ENCODE peak calls at places on chromosomes 4 and X, in ten cellular contexts. A is RWPE2, I is coronary artery, Q is BE2C, N is epithelial cell of esophagus, M is left lung, O is fibroblast of pulmonary artery, K is HFF-Myc, E is astrocyte of the cerebellum, T is testis. G is an unnamed sample.
A peak's percentile ranks its signal among the peaks of the same experiment; 100 is the strongest.

GRCh38 chr4:99208719-99209075 is 10.3 kb downstream of the ADH6 start:
- DNase-seq in Q (no peak), I (no peak), O (no peak), A (no peak), K (no peak), N (no peak), T (no peak), M (no peak), E (no peak), G (no peak)

GRCh38 chrX:140164383-140164782 is 199.1 kb upstream of the CXorf66 start:
- DNase-seq in E (no peak), O (no peak), M (no peak), Q (no peak), A (no peak), N (no peak), I (no peak), T (no peak), K (no peak), G (no peak)

GRCh38 chr4:88771883-88772450 is 74.3 kb upstream of the NAP1L5 start:
- DNase-seq in A (no peak), N (peak; percentile 19), E (no peak), Q (no peak), M (no peak), I (no peak), K (no peak), T (no peak), O (no peak), G (no peak)

GRCh38 chrX:53714580-53715335 is 28.2 kb upstream of the HUWE1 start:
- DNase-seq in T (no peak), M (no peak), Q (no peak), O (peak; percentile 34), A (no peak), I (no peak), K (peak; percentile 14), N (peak; percentile 83), E (peak; percentile 26), G (no peak)

GRCh38 chr4:82784615-82785247 is 13.9 kb downstream of the SCD5 start:
- DNase-seq in E (no peak), N (peak; percentile 24), A (no peak), K (no peak), I (no peak), O (peak; percentile 74), T (no peak), Q (peak; percentile 86), M (no peak), G (no peak)

GRCh38 chr4:764405-765169 is 59.0 kb downstream of the PCGF3 start:
- DNase-seq in E (no peak), N (no peak), O (no peak), A (no peak), Q (no peak), T (no peak), I (no peak), M (peak; percentile 47), K (no peak), G (no peak)

GRCh38 chr4:844752-845232 is 18.9 kb upstream of the CPLX1 start:
- DNase-seq in N (no peak), Q (no peak), E (no peak), M (peak; percentile 42), T (no peak), A (no peak), K (no peak), I (no peak), O (no peak), G (no peak)

GRCh38 chr4:52925531-52925968 is 63.4 kb downstream of the RASL11B start:
- DNase-seq in A (no peak), O (peak; percentile 7), N (no peak), K (no peak), T (no peak), M (no peak), Q (peak; percentile 19), E (no peak), I (no peak), G (no peak)

GRCh38 chrX:78923198-78924015 is 21.8 kb upstream of the P2RY10 start:
- DNase-seq in Q (no peak), I (no peak), O (no peak), N (no peak), M (no peak), K (no peak), T (no peak), E (no peak), A (no peak), G (no peak)

GRCh38 chrX:153875391-153876111 is 10.4 kb downstream of the L1CAM start:
- DNase-seq in A (no peak), O (peak; percentile 23), M (peak; percentile 86), Q (peak; percentile 84), E (no peak), N (peak; percentile 27), K (no peak), T (peak; percentile 57), I (no peak), G (no peak)

GRCh38 chr4:9976781-9977180 is 44.5 kb downstream of the SLC2A9 start:
- DNase-seq in I (no peak), O (no peak), N (no peak), T (no peak), M (no peak), E (no peak), Q (no peak), A (no peak), K (no peak), G (no peak)

GRCh38 chr4:41257257-41257900 is 651 bp downstream of the UCHL1 start:
- DNase-seq in Q (peak; percentile 81), E (no peak), M (peak; percentile 82), T (peak; percentile 62), K (no peak), A (peak; percentile 52), I (peak; percentile 74), N (peak; percentile 38), O (peak; percentile 45), G (no peak)

GRCh38 chr4:41257901-41258300 is 1.2 kb downstream of the UCHL1 start:
- DNase-seq in I (no peak), K (no peak), A (no peak), T (no peak), E (no peak), Q (no peak), O (no peak), N (no peak), M (no peak), G (no peak)

GRCh38 chr4:41258783-41259182 is 2.1 kb downstream of the UCHL1 start:
- DNase-seq in Q (peak; percentile 61), E (peak; percentile 40), N (peak; percentile 63), M (no peak), A (no peak), O (peak; percentile 73), I (no peak), K (peak; percentile 33), T (peak; percentile 50), G (peak; percentile 16)

GRCh38 chr4:41256740-41257256 is at the start of gene UCHL1:
- DNase-seq in I (no peak), T (peak; percentile 84), A (no peak), K (peak; percentile 71), Q (peak; percentile 97), M (peak; percentile 71), N (no peak), O (peak; percentile 85), E (peak; percentile 72), G (peak; percentile 10)

GRCh38 chr4:41256131-41256739 is 493 bp upstream of the UCHL1 start:
- DNase-seq in I (no peak), N (no peak), E (no peak), O (peak; percentile 49), A (no peak), Q (no peak), M (no peak), K (no peak), T (no peak), G (peak; percentile 14)
- H3K4me3 ChIP-seq in I (peak overlapping the region; percentile 85), N (no peak overlapping the region), E (peak overlapping the region; percentile 75), O (peak overlapping the region; percentile 67), A (no peak overlapping the region), Q (peak overlapping the region; percentile 88), M (peak overlapping the region; percentile 38), K (peak overlapping the region; percentile 91), T (peak overlapping the region; percentile 53), G (peak overlapping the region; percentile 74)

GRCh38 chr4:90824266-90825167 is 697.3 kb downstream of the CCSER1 start:
- DNase-seq in E (no peak), O (no peak), A (no peak), T (no peak), M (no peak), Q (no peak), I (no peak), N (no peak), K (no peak), G (no peak)
- TF ChIP-seq CTCF in E (no peak), O (no peak), A (no peak), T (no peak), M (no peak), Q (no peak), I (no peak), N (no peak), K (no peak), G (no peak)

GRCh38 chr4:138243369-138243768 is 1.2 kb upstream of the SLC7A11 start:
- DNase-seq in E (peak; percentile 70), Q (no peak), T (no peak), O (no peak), N (no peak), M (no peak), A (no peak), I (no peak), K (no peak), G (no peak)

GRCh38 chr4:138242076-138242829 is at the start of gene SLC7A11:
- DNase-seq in M (no peak), K (peak; percentile 95), I (no peak), E (peak; percentile 92), Q (peak; percentile 71), T (peak; percentile 48), A (peak; percentile 88), N (peak; percentile 99), O (peak; percentile 99), G (peak; percentile 98)

GRCh38 chr4:138239496-138239895 is 2.7 kb downstream of the SLC7A11 start:
- DNase-seq in I (no peak), A (no peak), M (no peak), Q (no peak), N (no peak), T (no peak), E (no peak), O (no peak), K (no peak), G (no peak)

GRCh38 chr4:138242830-138243149 is 641 bp upstream of the SLC7A11 start:
- DNase-seq in M (no peak), N (peak; percentile 23), E (no peak), Q (no peak), T (no peak), O (no peak), K (no peak), A (no peak), I (no peak), G (no peak)

GRCh38 chr4:138241281-138242075 is 671 bp downstream of the SLC7A11 start:
- DNase-seq in M (peak; percentile 44), A (no peak), E (no peak), O (peak; percentile 54), Q (peak; percentile 18), N (peak; percentile 15), I (no peak), K (no peak), T (no peak), G (no peak)
- H3K4me3 ChIP-seq in M (peak overlapping the region; percentile 8), A (peak overlapping the region; percentile 38), E (peak overlapping the region; percentile 44), O (peak overlapping the region; percentile 58), Q (peak overlapping the region; percentile 78), N (peak overlapping the region; percentile 63), I (peak overlapping the region; percentile 61), K (peak overlapping the region; percentile 61), T (peak overlapping the region; percentile 13), G (peak overlapping the region; percentile 71)

DNA sequence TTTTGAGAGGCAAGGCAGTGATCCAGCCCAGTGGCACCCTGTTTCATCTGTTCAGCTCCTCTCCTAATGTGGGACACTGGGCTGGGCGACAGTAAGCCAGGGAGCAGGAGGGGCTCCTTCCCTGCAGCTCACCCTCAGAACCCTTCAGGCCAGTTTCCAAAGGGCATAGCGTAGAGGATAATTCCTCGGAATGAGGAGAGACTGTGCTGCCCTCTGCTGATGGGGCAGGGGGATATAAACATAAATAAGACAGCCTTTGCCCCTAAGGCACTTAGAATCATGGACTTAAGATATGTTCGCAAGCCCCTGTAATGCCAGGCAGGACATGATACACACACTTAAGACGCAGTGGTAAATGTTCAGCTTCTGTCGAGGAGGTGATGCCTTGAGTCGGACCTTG is 27.9 kb upstream of the ZNF185 start:
- DNase-seq in M (no peak), A (no peak), T (no peak), E (no peak), I (no peak), N (no peak), K (no peak), Q (no peak), O (no peak), G (no peak)
- TF ChIP-seq CTCF in M (no peak), A (no peak), T (no peak), E (no peak), I (no peak), N (peak; percentile 8), K (no peak), Q (no peak), O (no peak), G (no peak)

G was measured in AG04449.